ENCODE peak calls at places on chromosomes 12 and 14, in ten cellular contexts. One of them, this sample, is unnamed.

GRCh38 chr12:1779783-1780182 is 40.6 kb upstream of the LRTM2 start:
- DNase-seq in left lung: no peak
- DNase-seq in IMR-90: peak; percentile 75
- DNase-seq in CD8-positive, alpha-beta T cell: no peak
- DNase-seq in fibroblast of lung: peak; percentile 86
- DNase-seq in ovary: no peak
- DNase-seq in transverse colon: no peak
- DNase-seq in lower lobe of right lung: no peak
- DNase-seq in K562: no peak
- DNase-seq in caudate nucleus: no peak
- DNase-seq in this sample: no peak

GRCh38 chr12:132277961-132278360 is 51.4 kb downstream of the GALNT9 start:
- DNase-seq in K562: no peak
- DNase-seq in caudate nucleus: no peak
- DNase-seq in IMR-90: no peak
- DNase-seq in fibroblast of lung: no peak
- DNase-seq in transverse colon: no peak
- DNase-seq in ovary: no peak
- DNase-seq in lower lobe of right lung: peak; percentile 28
- DNase-seq in left lung: no peak
- DNase-seq in CD8-positive, alpha-beta T cell: no peak
- DNase-seq in this sample: no peak

GRCh38 chr14:101774006-101774755 is 12.7 kb downstream of the PPP2R5C start:
- DNase-seq in transverse colon: no peak
- DNase-seq in ovary: no peak
- DNase-seq in IMR-90: no peak
- DNase-seq in lower lobe of right lung: no peak
- DNase-seq in K562: no peak
- DNase-seq in CD8-positive, alpha-beta T cell: no peak
- DNase-seq in caudate nucleus: no peak
- DNase-seq in fibroblast of lung: no peak
- DNase-seq in left lung: no peak
- DNase-seq in this sample: no peak

GRCh38 chr14:94029250-94029649 is 3.1 kb downstream of the OTUB2 start:
- DNase-seq in left lung: no peak
- DNase-seq in ovary: no peak
- DNase-seq in fibroblast of lung: no peak
- DNase-seq in caudate nucleus: no peak
- DNase-seq in K562: no peak
- DNase-seq in CD8-positive, alpha-beta T cell: no peak
- DNase-seq in transverse colon: no peak
- DNase-seq in lower lobe of right lung: no peak
- DNase-seq in IMR-90: no peak
- DNase-seq in this sample: no peak

GRCh38 chr12:93361159-93361919 is 16.4 kb upstream of the NUDT4 start:
- DNase-seq in transverse colon: no peak
- DNase-seq in lower lobe of right lung: no peak
- DNase-seq in K562: no peak
- DNase-seq in ovary: no peak
- DNase-seq in CD8-positive, alpha-beta T cell: no peak
- DNase-seq in left lung: peak; percentile 39
- DNase-seq in caudate nucleus: no peak
- DNase-seq in fibroblast of lung: peak; percentile 92
- DNase-seq in IMR-90: peak; percentile 39
- DNase-seq in this sample: no peak

GRCh38 chr12:19771858-19772257 is 332.6 kb downstream of the AEBP2 start:
- DNase-seq in ovary: no peak
- DNase-seq in CD8-positive, alpha-beta T cell: no peak
- DNase-seq in left lung: no peak
- DNase-seq in IMR-90: peak; percentile 82
- DNase-seq in fibroblast of lung: peak; percentile 98
- DNase-seq in caudate nucleus: no peak
- DNase-seq in lower lobe of right lung: no peak
- DNase-seq in K562: no peak
- DNase-seq in transverse colon: no peak
- DNase-seq in this sample: no peak

GRCh38 chr12:98752726-98753125 is 107.6 kb downstream of the APAF1 start:
- DNase-seq in IMR-90: peak; percentile 69
- DNase-seq in lower lobe of right lung: no peak
- DNase-seq in transverse colon: no peak
- DNase-seq in left lung: no peak
- DNase-seq in K562: no peak
- DNase-seq in caudate nucleus: no peak
- DNase-seq in ovary: no peak
- DNase-seq in CD8-positive, alpha-beta T cell: no peak
- DNase-seq in fibroblast of lung: peak; percentile 91
- DNase-seq in this sample: no peak

GRCh38 chr12:132560421-132560830 is 50.0 kb downstream of the LRCOL1 start:
- DNase-seq in fibroblast of lung: no peak
- DNase-seq in lower lobe of right lung: no peak
- DNase-seq in CD8-positive, alpha-beta T cell: no peak
- DNase-seq in left lung: no peak
- DNase-seq in transverse colon: peak; percentile 46
- DNase-seq in ovary: no peak
- DNase-seq in K562: peak; percentile 80
- DNase-seq in IMR-90: no peak
- DNase-seq in caudate nucleus: no peak
- DNase-seq in this sample: no peak

GRCh38 chr14:104292084-104292970 is 153.9 kb downstream of the KIF26A start:
- DNase-seq in fibroblast of lung: no peak
- DNase-seq in IMR-90: no peak
- DNase-seq in transverse colon: peak; percentile 5
- DNase-seq in ovary: peak; percentile 4
- DNase-seq in lower lobe of right lung: peak; percentile 36
- DNase-seq in CD8-positive, alpha-beta T cell: no peak
- DNase-seq in caudate nucleus: no peak
- DNase-seq in left lung: peak; percentile 24
- DNase-seq in K562: no peak
- DNase-seq in this sample: no peak

GRCh38 chr12:99706736-99707473 is 59.4 kb downstream of the GARIN6 start:
- DNase-seq in left lung: no peak
- DNase-seq in IMR-90: no peak
- DNase-seq in transverse colon: no peak
- DNase-seq in CD8-positive, alpha-beta T cell: no peak
- DNase-seq in ovary: no peak
- DNase-seq in fibroblast of lung: no peak
- DNase-seq in K562: no peak
- DNase-seq in caudate nucleus: no peak
- DNase-seq in lower lobe of right lung: no peak
- DNase-seq in this sample: no peak

GRCh38 chr14:103096387-103096786 is 1.9 kb downstream of the EXOC3L4 start:
- DNase-seq in lower lobe of right lung: no peak
- DNase-seq in left lung: no peak
- DNase-seq in IMR-90: no peak
- DNase-seq in caudate nucleus: no peak
- DNase-seq in fibroblast of lung: no peak
- DNase-seq in K562: no peak
- DNase-seq in ovary: no peak
- DNase-seq in CD8-positive, alpha-beta T cell: no peak
- DNase-seq in transverse colon: no peak
- DNase-seq in this sample: no peak

GRCh38 chr12:119061208-119061796 is 80.0 kb downstream of the SRRM4 start:
- DNase-seq in fibroblast of lung: peak; percentile 19
- DNase-seq in transverse colon: peak; percentile 11
- DNase-seq in left lung: peak; percentile 43
- DNase-seq in ovary: peak; percentile 9
- DNase-seq in K562: peak; percentile 51
- DNase-seq in IMR-90: peak; percentile 7
- DNase-seq in caudate nucleus: no peak
- DNase-seq in CD8-positive, alpha-beta T cell: no peak
- DNase-seq in lower lobe of right lung: peak; percentile 69
- DNase-seq in this sample: no peak

GRCh38 chr14:76537912-76538647 is 162.1 kb downstream of the ESRRB start:
- DNase-seq in K562: no peak
- DNase-seq in fibroblast of lung: no peak
- DNase-seq in left lung: no peak
- DNase-seq in transverse colon: no peak
- DNase-seq in IMR-90: no peak
- DNase-seq in lower lobe of right lung: no peak
- DNase-seq in ovary: no peak
- DNase-seq in caudate nucleus: no peak
- DNase-seq in CD8-positive, alpha-beta T cell: no peak
- DNase-seq in this sample: no peak

DNA sequence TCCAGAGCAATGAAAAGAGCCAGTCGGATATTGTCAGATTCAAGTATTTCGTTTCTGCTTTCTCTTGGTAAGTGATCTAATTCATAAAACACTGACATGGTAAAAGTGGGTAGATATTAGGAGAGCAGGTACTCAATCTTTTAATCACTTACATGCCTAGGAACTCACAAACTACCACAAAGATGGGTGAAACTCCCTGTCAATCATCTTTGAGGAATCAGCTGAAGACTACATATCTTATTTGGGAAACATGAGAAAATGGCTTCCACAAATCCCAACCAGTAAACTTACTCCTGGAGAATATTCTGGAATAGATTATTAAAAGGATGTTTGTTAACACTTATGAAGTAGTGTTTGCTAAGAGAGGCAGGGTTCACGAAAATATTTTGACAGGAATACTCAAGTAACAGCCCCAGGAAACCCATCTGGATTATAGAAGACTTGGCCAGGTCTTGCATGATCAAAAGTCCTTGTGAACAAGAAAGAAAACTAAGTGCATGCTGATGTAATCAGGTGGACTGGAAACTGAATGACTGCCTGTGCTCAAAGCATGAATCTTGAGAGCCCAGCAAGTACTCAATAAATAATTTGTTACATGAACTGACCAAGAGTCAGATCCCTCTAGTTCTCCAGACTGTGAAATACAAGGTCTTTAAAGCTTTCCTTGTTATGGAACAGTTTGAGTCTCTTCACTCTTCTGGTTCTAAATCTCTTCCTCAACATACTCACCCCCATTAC is 15.5 kb downstream of the CNIH1 start:
- DNase-seq in caudate nucleus: no peak
- DNase-seq in K562: no peak
- DNase-seq in IMR-90: no peak
- DNase-seq in left lung: no peak
- DNase-seq in CD8-positive, alpha-beta T cell: no peak
- DNase-seq in lower lobe of right lung: no peak
- DNase-seq in ovary: no peak
- DNase-seq in transverse colon: no peak
- DNase-seq in fibroblast of lung: no peak
- DNase-seq in this sample: no peak
- H3K27ac ChIP-seq in caudate nucleus: no peak overlapping the region
- H3K27ac ChIP-seq in K562: no peak overlapping the region
- H3K27ac ChIP-seq in IMR-90: no peak overlapping the region
- H3K27ac ChIP-seq in left lung: no peak overlapping the region
- H3K27ac ChIP-seq in CD8-positive, alpha-beta T cell: no peak overlapping the region
- H3K27ac ChIP-seq in lower lobe of right lung: no peak overlapping the region
- H3K27ac ChIP-seq in ovary: no peak overlapping the region
- H3K27ac ChIP-seq in transverse colon: no peak overlapping the region
- H3K27ac ChIP-seq in fibroblast of lung: no peak overlapping the region
- H3K27ac ChIP-seq in this sample: no peak overlapping the region

GRCh38 chr14:96797188-96797942 is at the start of gene VRK1:
- DNase-seq in lower lobe of right lung: peak; percentile 97
- DNase-seq in CD8-positive, alpha-beta T cell: peak; percentile 90
- DNase-seq in ovary: peak; percentile 93
- DNase-seq in transverse colon: peak; percentile 97
- DNase-seq in IMR-90: peak; percentile 93
- DNase-seq in fibroblast of lung: peak; percentile 95
- DNase-seq in K562: peak; percentile 97
- DNase-seq in caudate nucleus: peak; percentile 92
- DNase-seq in left lung: peak; percentile 97
- DNase-seq in this sample: peak; percentile 92
- H3K27ac ChIP-seq in lower lobe of right lung: peak within 1 kb of the TSS; percentile 51
- H3K27ac ChIP-seq in CD8-positive, alpha-beta T cell: peak within 1 kb of the TSS; percentile 66
- H3K27ac ChIP-seq in ovary: no peak within 1 kb of the TSS
- H3K27ac ChIP-seq in transverse colon: peak within 1 kb of the TSS; percentile 78
- H3K27ac ChIP-seq in IMR-90: peak within 1 kb of the TSS; percentile 39
- H3K27ac ChIP-seq in fibroblast of lung: peak within 1 kb of the TSS; percentile 76
- H3K27ac ChIP-seq in K562: peak within 1 kb of the TSS; percentile 91
- H3K27ac ChIP-seq in caudate nucleus: no peak within 1 kb of the TSS
- H3K27ac ChIP-seq in left lung: no peak within 1 kb of the TSS
- H3K27ac ChIP-seq in this sample: no peak within 1 kb of the TSS

DNA sequence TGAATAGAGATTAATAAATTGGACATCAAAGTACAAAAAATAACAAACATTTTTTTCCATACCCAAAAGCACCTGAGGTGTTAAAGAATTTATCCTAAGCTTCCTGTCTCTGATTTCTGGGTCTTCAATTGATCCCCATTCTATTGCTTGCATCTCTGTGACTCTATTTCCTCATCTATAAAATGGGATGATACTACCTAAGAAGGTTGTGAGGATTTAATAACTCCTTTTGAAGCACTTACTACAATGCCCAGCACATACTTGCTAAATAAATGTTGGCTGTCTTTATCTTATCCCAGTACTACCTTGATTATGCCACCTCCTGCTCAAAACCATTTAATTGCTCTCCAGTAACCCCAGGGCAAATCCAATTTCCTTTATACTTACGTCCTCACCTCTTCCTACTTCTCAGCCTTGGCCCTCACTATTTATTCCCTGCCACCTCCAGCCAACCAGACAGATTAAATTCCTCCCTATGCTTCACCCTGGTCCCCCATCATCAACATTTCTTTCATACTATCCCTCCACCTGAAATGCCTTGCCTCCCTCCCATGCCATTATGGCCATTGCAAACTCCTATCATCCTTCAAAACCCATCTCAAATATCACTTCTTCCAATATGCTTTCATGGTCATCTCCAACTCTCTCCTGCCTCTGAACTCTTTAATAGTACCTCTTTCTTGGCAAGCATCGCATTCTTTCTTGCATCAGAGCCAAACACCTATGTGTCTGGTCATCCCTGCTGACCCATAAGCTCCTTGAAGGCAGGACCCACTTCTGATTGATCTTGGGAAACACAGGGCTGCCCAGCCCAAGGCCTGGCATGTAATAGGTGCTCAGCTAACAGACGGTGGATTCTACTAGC is 7.9 kb upstream of the ASIC1 start:
- DNase-seq in IMR-90: no peak
- DNase-seq in fibroblast of lung: no peak
- DNase-seq in transverse colon: no peak
- DNase-seq in CD8-positive, alpha-beta T cell: no peak
- DNase-seq in lower lobe of right lung: no peak
- DNase-seq in ovary: no peak
- DNase-seq in K562: no peak
- DNase-seq in left lung: no peak
- DNase-seq in caudate nucleus: no peak
- DNase-seq in this sample: no peak
- H3K27ac ChIP-seq in IMR-90: no peak overlapping the region
- H3K27ac ChIP-seq in fibroblast of lung: no peak overlapping the region
- H3K27ac ChIP-seq in transverse colon: no peak overlapping the region
- H3K27ac ChIP-seq in CD8-positive, alpha-beta T cell: no peak overlapping the region
- H3K27ac ChIP-seq in lower lobe of right lung: no peak overlapping the region
- H3K27ac ChIP-seq in ovary: no peak overlapping the region
- H3K27ac ChIP-seq in K562: no peak overlapping the region
- H3K27ac ChIP-seq in left lung: no peak overlapping the region
- H3K27ac ChIP-seq in caudate nucleus: no peak overlapping the region
- H3K27ac ChIP-seq in this sample: no peak overlapping the region

GRCh38 chr12:104458645-104459555 is 2.2 kb downstream of the CHST11 start:
- DNase-seq in IMR-90: no peak
- DNase-seq in caudate nucleus: peak; percentile 31
- DNase-seq in lower lobe of right lung: peak; percentile 49
- DNase-seq in fibroblast of lung: peak; percentile 52
- DNase-seq in transverse colon: peak; percentile 22
- DNase-seq in left lung: peak; percentile 47
- DNase-seq in CD8-positive, alpha-beta T cell: no peak
- DNase-seq in ovary: no peak
- DNase-seq in K562: peak; percentile 23
- DNase-seq in this sample: no peak
- H3K27ac ChIP-seq in IMR-90: no peak overlapping the region
- H3K27ac ChIP-seq in caudate nucleus: peak overlapping the region; percentile 85
- H3K27ac ChIP-seq in lower lobe of right lung: peak overlapping the region; percentile 84
- H3K27ac ChIP-seq in fibroblast of lung: peak overlapping the region; percentile 57
- H3K27ac ChIP-seq in transverse colon: peak overlapping the region; percentile 85
- H3K27ac ChIP-seq in left lung: peak overlapping the region; percentile 90
- H3K27ac ChIP-seq in CD8-positive, alpha-beta T cell: peak overlapping the region; percentile 70
- H3K27ac ChIP-seq in ovary: peak overlapping the region; percentile 21
- H3K27ac ChIP-seq in K562: peak overlapping the region; percentile 81
- H3K27ac ChIP-seq in this sample: peak overlapping the region; percentile 72